ENCODE peak calls at places on chromosomes 4 and X, in five cellular contexts. Z is Calu3, F is neural progenitor cell, L is amniotic epithelial cell, S is NB4. Y is an unnamed sample.

GRCh38 chr4:93814722-93815121 is 13.8 kb upstream of the ATOH1 start:
- DNase-seq in L (no peak), Z (no peak), F (no peak), S (peak), Y (peak)

GRCh38 chr4:153651041-153651960 is 32.8 kb upstream of the TLR2 start:
- DNase-seq in F (no peak), Z (no peak), S (peak), L (no peak), Y (no peak)

GRCh38 chr4:105434940-105435339 is 38.9 kb downstream of the PPA2 start:
- DNase-seq in L (no peak), F (no peak), Z (no peak), S (no peak), Y (no peak)

GRCh38 chr4:6263541-6264540 is 5.8 kb upstream of the WFS1 start:
- DNase-seq in L (peak), S (peak), F (peak), Z (peak), Y (peak)

GRCh38 chr4:1196421-1197183 is 24.2 kb upstream of the SPON2 start:
- DNase-seq in Z (no peak), L (no peak), S (peak), F (no peak), Y (no peak)

GRCh38 chr4:6338175-6338950 is 68.7 kb downstream of the WFS1 start:
- DNase-seq in Z (no peak), F (no peak), S (no peak), L (no peak), Y (no peak)

GRCh38 chr4:184762100-184762499 is 28.2 kb upstream of the CENPU start:
- DNase-seq in L (no peak), F (no peak), S (no peak), Z (no peak), Y (no peak)

GRCh38 chrX:1124531-1124930 is 87.9 kb downstream of the CRLF2 start:
- DNase-seq in Z (no peak), L (no peak), S (no peak), F (no peak), Y (no peak)

GRCh38 chr4:103168993-103169392 is 29.1 kb downstream of the CENPE start:
- DNase-seq in L (peak), Z (no peak), F (no peak), S (no peak), Y (no peak)

GRCh38 chr4:185305979-185306442 is 89.7 kb downstream of the LRP2BP start:
- DNase-seq in S (no peak), F (peak), L (peak), Z (peak), Y (no peak)

GRCh38 chrX:39576081-39576701 is 521.6 kb downstream of the BCOR start:
- DNase-seq in Z (no peak), S (no peak), F (peak), L (no peak), Y (no peak)

GRCh38 chrX:129600981-129601424 is 53.8 kb downstream of the APLN start:
- DNase-seq in S (peak), Z (no peak), L (no peak), F (peak), Y (no peak)

GRCh38 chr4:95980877-95981360 is 141.0 kb downstream of the PDHA2 start:
- DNase-seq in F (no peak), S (no peak), L (no peak), Z (no peak), Y (no peak)

GRCh38 chr4:15753786-15754185 is 24.3 kb upstream of the CD38 start:
- DNase-seq in L (peak), Z (no peak), F (no peak), S (no peak), Y (peak)

GRCh38 chr4:6031831-6032230 is 13.6 kb upstream of the C4orf50 start:
- DNase-seq in Z (no peak), L (no peak), S (no peak), F (no peak), Y (no peak)

GRCh38 chr4:137414802-137415201 is 117.5 kb downstream of the PCDH18 start:
- DNase-seq in Z (no peak), F (no peak), S (no peak), L (peak), Y (no peak)

GRCh38 chr4:3223346-3223745 is 25.6 kb upstream of the MSANTD1 start:
- DNase-seq in Z (no peak), S (no peak), F (no peak), L (no peak), Y (peak)

GRCh38 chr4:153467154-153467896 is 1.2 kb downstream of the TMEM131L start:
- DNase-seq in F (peak), L (no peak), Z (peak), S (peak), Y (peak)